ENCODE peak calls at places on chromosomes 11 and 22, in ten cellular contexts. Q is HFFc6, D is prostate gland, H is SW 1271, T is T-cell, K is EH, M is iris pigment epithelial cell, N is NAMALWA, J is chondrocyte, O is renal cortical epithelial cell. F is an unnamed sample.

GRCh38 chr11:131704682-131705081 is 334.3 kb downstream of the NTM start:
- DNase-seq in Q (no peak), K (no peak), M (no peak), H (no peak), T (no peak), J (no peak), O (no peak), N (no peak), D (no peak), F (no peak)

GRCh38 chr11:65891180-65892136 is 985 bp downstream of the CCDC85B start:
- DNase-seq in O (no peak), Q (peak), T (no peak), J (no peak), H (peak), D (no peak), N (peak), K (peak), M (peak), F (peak)

GRCh38 chr22:45009881-45010531 is at the start of gene PHF21B:
- DNase-seq in H (no peak), D (peak), K (peak), Q (no peak), O (no peak), M (peak), T (no peak), J (no peak), N (no peak), F (peak)

GRCh38 chr11:112961751-112962747 is 829 bp downstream of the NCAM1 start:
- DNase-seq in Q (no peak), M (peak), K (no peak), J (peak), O (no peak), D (no peak), H (no peak), T (no peak), N (no peak), F (no peak)

GRCh38 chr22:23233746-23234408 is 53.6 kb downstream of the BCR start:
- DNase-seq in J (no peak), O (no peak), K (peak), H (no peak), N (no peak), D (no peak), T (no peak), M (peak), Q (peak), F (peak)

GRCh38 chr11:116646191-116646590 is 126.6 kb downstream of the BUD13 start:
- DNase-seq in H (no peak), M (no peak), N (no peak), D (no peak), K (no peak), Q (no peak), O (no peak), J (no peak), T (no peak), F (no peak)

GRCh38 chr22:32649515-32650200 is 151.8 kb upstream of the TIMP3 start:
- DNase-seq in O (no peak), D (no peak), J (no peak), K (peak), M (no peak), Q (peak), T (no peak), N (no peak), H (no peak), F (peak)

GRCh38 chr11:110075087-110075821 is 17.9 kb upstream of the ZC3H12C start:
- DNase-seq in J (no peak), N (no peak), K (no peak), Q (no peak), D (no peak), H (no peak), O (no peak), T (no peak), M (no peak), F (no peak)

GRCh38 chr22:24146791-24147353 is 34.4 kb upstream of the SUSD2 start:
- DNase-seq in K (peak), O (peak), N (no peak), Q (peak), M (peak), T (no peak), D (no peak), J (no peak), H (no peak), F (peak)

GRCh38 chr11:112719736-112720525 is 241.3 kb upstream of the NCAM1 start:
- DNase-seq in D (no peak), Q (no peak), H (no peak), O (no peak), J (no peak), K (no peak), M (no peak), N (no peak), T (no peak), F (no peak)

GRCh38 chr22:44848296-44848741 is 95.9 kb downstream of the ARHGAP8 start:
- DNase-seq in O (no peak), N (no peak), Q (no peak), M (no peak), H (no peak), K (no peak), J (no peak), T (no peak), D (no peak), F (no peak)

GRCh38 chr11:7672960-7673723 is at the start of gene CYB5R2:
- DNase-seq in M (peak), Q (peak), J (no peak), N (no peak), O (no peak), T (no peak), K (peak), D (peak), H (no peak), F (no peak)

GRCh38 chr11:72821221-72821919 is 7.2 kb downstream of the ATG16L2 start:
- DNase-seq in N (no peak), O (no peak), M (no peak), T (no peak), Q (no peak), D (no peak), K (no peak), J (no peak), H (no peak), F (no peak)

GRCh38 chr11:130315354-130315970 is 745 bp upstream of the ZBTB44 start:
- DNase-seq in Q (no peak), N (no peak), D (peak), O (no peak), M (no peak), K (no peak), T (peak), H (no peak), J (no peak), F (no peak)

GRCh38 chr11:113553235-113553634 is 78.0 kb upstream of the DRD2 start:
- DNase-seq in H (peak), T (no peak), Q (peak), K (peak), J (no peak), O (peak), N (no peak), M (peak), D (no peak), F (no peak)

GRCh38 chr11:126335463-126335760 is 20.1 kb upstream of the ST3GAL4 start:
- DNase-seq in O (no peak), Q (no peak), H (no peak), K (no peak), D (no peak), J (peak), N (no peak), M (no peak), T (no peak), F (no peak)

GRCh38 chr11:14542384-14542783 is 22.2 kb upstream of the PSMA1 start:
- DNase-seq in Q (no peak), J (no peak), K (no peak), M (no peak), H (no peak), D (no peak), O (no peak), N (no peak), T (no peak), F (no peak)

GRCh38 chr22:39943366-39943765 is 16.8 kb upstream of the TMA7B start:
- DNase-seq in Q (no peak), K (no peak), M (no peak), D (no peak), H (no peak), J (no peak), O (no peak), T (no peak), N (peak), F (no peak)

GRCh38 chr22:17257578-17257977 is 38.3 kb upstream of the ADA2 start:
- DNase-seq in J (no peak), N (peak), M (no peak), K (no peak), Q (no peak), O (no peak), D (no peak), T (no peak), H (no peak), F (no peak)

GRCh38 chr22:37906364-37907008 is 389 bp downstream of the MICALL1 start:
- DNase-seq in D (no peak), T (peak), H (no peak), O (no peak), M (no peak), Q (no peak), J (no peak), N (peak), K (no peak), F (no peak)

GRCh38 chr11:63783925-63784592 is 15.5 kb upstream of the ZFTA start:
- DNase-seq in T (no peak), Q (no peak), K (no peak), J (no peak), O (peak), H (no peak), M (no peak), N (no peak), D (no peak), F (no peak)

GRCh38 chr11:105312266-105312665 is 172.7 kb upstream of the CARD18 start:
- DNase-seq in T (no peak), Q (no peak), K (no peak), J (no peak), D (no peak), O (no peak), M (no peak), N (no peak), H (no peak), F (no peak)

GRCh38 chr22:46737976-46738641 is at the start of gene CERK:
- DNase-seq in K (peak), N (peak), T (peak), H (no peak), O (no peak), M (peak), J (no peak), Q (peak), D (peak), F (peak)

GRCh38 chr22:42468841-42469240 is 36.6 kb upstream of the NFAM1 start:
- DNase-seq in T (no peak), O (no peak), D (no peak), K (no peak), M (peak), Q (peak), J (no peak), H (no peak), N (no peak), F (no peak)

GRCh38 chr22:37669586-37669985 is 5.8 kb upstream of the LGALS1 start:
- DNase-seq in T (no peak), O (peak), K (peak), J (no peak), N (no peak), D (no peak), Q (peak), H (no peak), M (no peak), F (no peak)

GRCh38 chr11:79173615-79174014 is 267.2 kb downstream of the TENM4 start:
- DNase-seq in O (peak), T (no peak), N (no peak), M (peak), H (no peak), D (no peak), J (no peak), K (peak), Q (peak), F (no peak)

GRCh38 chr11:70473186-70473872 is 75.0 kb downstream of the CTTN start:
- DNase-seq in K (no peak), J (peak), D (no peak), M (no peak), N (no peak), T (no peak), Q (no peak), H (no peak), O (no peak), F (no peak)

GRCh38 chr11:73538381-73538872 is 59.5 kb downstream of the FAM168A start:
- DNase-seq in T (no peak), J (no peak), H (no peak), K (peak), O (no peak), D (no peak), N (peak), M (no peak), Q (no peak), F (no peak)

GRCh38 chr22:48829908-48830307 is 997.8 kb downstream of the BRD1 start:
- DNase-seq in K (no peak), H (no peak), T (no peak), O (no peak), Q (no peak), N (no peak), D (no peak), J (peak), M (no peak), F (no peak)